ENCODE peak calls at places on chromosomes 16 and 17, in four cellular contexts. T, Y, B and X are unnamed samples.
A peak's percentile ranks its signal among the peaks of the same experiment; 100 is the strongest.

GRCh38 chr16:85350973-85351372 is 238.7 kb upstream of the CIBAR2 start:
- DNase-seq in T (no peak), Y (no peak), B (no peak), X (no peak)

GRCh38 chr16:86529160-86529559 is 18.8 kb downstream of the FOXF1 start:
- DNase-seq in T (no peak), Y (no peak), B (no peak), X (no peak)

GRCh38 chr16:84386044-84386443 is 17.7 kb downstream of the ATP2C2 start:
- DNase-seq in T (no peak), Y (no peak), B (no peak), X (no peak)

GRCh38 chr16:47204736-47205499 is 61.2 kb upstream of the NETO2 start:
- DNase-seq in T (no peak), Y (no peak), B (no peak), X (peak; percentile 0)

GRCh38 chr17:62626719-62627218 is 701 bp upstream of the MRC2 start:
- DNase-seq in T (no peak), Y (no peak), B (no peak), X (peak; percentile 77)

GRCh38 chr17:82932146-82933005 is 92.6 kb upstream of the ZNF750 start:
- DNase-seq in T (no peak), Y (no peak), B (no peak), X (no peak)

GRCh38 chr17:28745052-28745776 is 1.4 kb downstream of the TRAF4 start:
- DNase-seq in T (peak; percentile 71), Y (no peak), B (no peak), X (peak; percentile 68)

GRCh38 chr17:29563816-29564215 is 3.0 kb downstream of the ABHD15 start:
- DNase-seq in T (peak; percentile 72), Y (no peak), B (no peak), X (no peak)

GRCh38 chr16:53789159-53789558 is 85.2 kb downstream of the FTO start:
- DNase-seq in T (no peak), Y (no peak), B (no peak), X (peak; percentile 24)

GRCh38 chr17:46738544-46738943 is 79.9 kb downstream of the WNT3 start:
- DNase-seq in T (no peak), Y (no peak), B (no peak), X (no peak)

GRCh38 chr16:49463529-49463928 is 89.9 kb downstream of the C16orf78 start:
- DNase-seq in T (peak; percentile 94), Y (no peak), B (no peak), X (no peak)

GRCh38 chr17:58660621-58661020 is 31.2 kb downstream of the TEX14 start:
- DNase-seq in T (no peak), Y (no peak), B (no peak), X (no peak)

GRCh38 chr17:29712677-29713076 is 90.0 kb upstream of the CORO6 start:
- DNase-seq in T (no peak), Y (no peak), B (no peak), X (no peak)

GRCh38 chr17:29560306-29560705 is 6.5 kb downstream of the ABHD15 start:
- DNase-seq in T (peak; percentile 78), Y (no peak), B (no peak), X (no peak)

GRCh38 chr17:42894283-42895184 is 6.1 kb upstream of the G6PC1 start:
- DNase-seq in T (no peak), Y (no peak), B (no peak), X (no peak)

GRCh38 chr17:58413684-58414083 is 3.6 kb downstream of the RNF43 start:
- DNase-seq in T (no peak), Y (no peak), B (no peak), X (no peak)

GRCh38 chr17:36609498-36609862 is 8.1 kb downstream of the MRM1 start:
- DNase-seq in T (no peak), Y (no peak), B (no peak), X (no peak)

GRCh38 chr17:71760062-71760720 is 360.6 kb upstream of the SOX9 start:
- DNase-seq in T (no peak), Y (no peak), B (no peak), X (no peak)

GRCh38 chr16:88706965-88707871 is 915 bp downstream of the CTU2 start:
- DNase-seq in T (peak; percentile 35), Y (no peak), B (no peak), X (no peak)

GRCh38 chr16:66304961-66305360 is 61.5 kb upstream of the CDH5 start:
- DNase-seq in T (no peak), Y (no peak), B (no peak), X (no peak)